ENCODE peak calls at places on chromosome 20, in seven cellular contexts. D, I, Q, H, B, O and A are unnamed samples.

GRCh38 chr20:11094711-11095110 is 420.9 kb upstream of the JAG1 start:
- DNase-seq in D (no peak), I (no peak), Q (no peak), H (no peak), B (no peak), O (no peak), A (no peak)

GRCh38 chr20:50628326-50628725 is 63.0 kb downstream of the RIPOR3 start:
- DNase-seq in D (no peak), I (no peak), Q (no peak), H (no peak), B (no peak), O (no peak), A (no peak)

GRCh38 chr20:18639501-18639979 is 51.7 kb downstream of the DTD1 start:
- DNase-seq in D (no peak), I (no peak), Q (no peak), H (no peak), B (no peak), O (no peak), A (no peak)

GRCh38 chr20:10671850-10672578 is 1.8 kb downstream of the JAG1 start:
- DNase-seq in D (peak; percentile 64), I (peak; percentile 73), Q (peak; percentile 40), H (peak; percentile 88), B (peak; percentile 48), O (peak; percentile 79), A (no peak)

GRCh38 chr20:59032713-59033059 is 551 bp upstream of the ATP5F1E start:
- DNase-seq in D (no peak), I (no peak), Q (no peak), H (no peak), B (no peak), O (no peak), A (no peak)

GRCh38 chr20:64224344-64225165 is 31.0 kb upstream of the PCMTD2 start:
- DNase-seq in D (no peak), I (peak; percentile 93), Q (peak; percentile 92), H (no peak), B (no peak), O (no peak), A (no peak)

GRCh38 chr20:55103188-55103587 is 627.8 kb downstream of the DOK5 start:
- DNase-seq in D (no peak), I (no peak), Q (no peak), H (no peak), B (no peak), O (no peak), A (no peak)

GRCh38 chr20:50389808-50390684 is 120.1 kb upstream of the PTPN1 start:
- DNase-seq in D (no peak), I (no peak), Q (no peak), H (no peak), B (no peak), O (no peak), A (no peak)

GRCh38 chr20:9838378-9839295 is at the start of gene PAK5:
- DNase-seq in D (peak; percentile 92), I (peak; percentile 31), Q (peak; percentile 0), H (no peak), B (no peak), O (no peak), A (no peak)

GRCh38 chr20:19787366-19787765 is 29.3 kb downstream of the RIN2 start:
- DNase-seq in D (no peak), I (no peak), Q (peak; percentile 65), H (no peak), B (no peak), O (no peak), A (no peak)

GRCh38 chr20:14544688-14545087 is 207.3 kb upstream of the FLRT3 start:
- DNase-seq in D (no peak), I (no peak), Q (no peak), H (no peak), B (no peak), O (no peak), A (no peak)

GRCh38 chr20:12790856-12791255 is 217.9 kb upstream of the SPTLC3 start:
- DNase-seq in D (no peak), I (no peak), Q (no peak), H (no peak), B (no peak), O (no peak), A (no peak)

GRCh38 chr20:19523191-19523590 is 234.9 kb upstream of the RIN2 start:
- DNase-seq in D (no peak), I (no peak), Q (no peak), H (no peak), B (no peak), O (no peak), A (no peak)

GRCh38 chr20:2140561-2140960 is 38.9 kb downstream of the STK35 start:
- DNase-seq in D (no peak), I (no peak), Q (peak; percentile 64), H (peak; percentile 70), B (peak; percentile 82), O (peak; percentile 73), A (no peak)

GRCh38 chr20:7171911-7172310 is 404.4 kb downstream of the BMP2 start:
- DNase-seq in D (no peak), I (peak; percentile 94), Q (peak; percentile 6), H (no peak), B (no peak), O (no peak), A (no peak)

GRCh38 chr20:48339147-48339985 is 488.4 kb downstream of the PREX1 start:
- DNase-seq in D (no peak), I (peak; percentile 88), Q (peak; percentile 53), H (no peak), B (no peak), O (no peak), A (no peak)

GRCh38 chr20:11454966-11455799 is 462.5 kb upstream of the BTBD3 start:
- DNase-seq in D (no peak), I (peak; percentile 82), Q (peak; percentile 77), H (no peak), B (no peak), O (no peak), A (no peak)

GRCh38 chr20:35947489-35947888 is 6.8 kb downstream of the SCAND1 start:
- DNase-seq in D (peak; percentile 67), I (peak; percentile 50), Q (peak; percentile 8), H (no peak), B (no peak), O (no peak), A (no peak)

GRCh38 chr20:35629432-35630145 is 14.0 kb downstream of the SPAG4 start:
- DNase-seq in D (no peak), I (peak; percentile 48), Q (no peak), H (no peak), B (no peak), O (no peak), A (peak; percentile 69)

GRCh38 chr20:50308513-50309279 is 118.1 kb downstream of the CEBPB start:
- DNase-seq in D (peak; percentile 45), I (peak; percentile 96), Q (peak; percentile 100), H (peak; percentile 96), B (peak; percentile 79), O (peak; percentile 91), A (peak; percentile 90)

GRCh38 chr20:9996944-9997343 is 37.8 kb upstream of the ANKEF1 start:
- DNase-seq in D (no peak), I (no peak), Q (no peak), H (no peak), B (no peak), O (no peak), A (no peak)

GRCh38 chr20:56698749-56699148 is 69.6 kb downstream of the TFAP2C start:
- DNase-seq in D (no peak), I (no peak), Q (no peak), H (no peak), B (no peak), O (no peak), A (no peak)

GRCh38 chr20:19492937-19493336 is 265.1 kb upstream of the RIN2 start:
- DNase-seq in D (peak; percentile 18), I (no peak), Q (no peak), H (no peak), B (no peak), O (no peak), A (no peak)

GRCh38 chr20:56826971-56827645 is 198.0 kb downstream of the TFAP2C start:
- DNase-seq in D (no peak), I (peak; percentile 48), Q (peak; percentile 94), H (no peak), B (no peak), O (no peak), A (no peak)

GRCh38 chr20:59945175-59945574 is 5.0 kb downstream of the FAM217B start:
- DNase-seq in D (no peak), I (no peak), Q (peak; percentile 23), H (no peak), B (no peak), O (no peak), A (no peak)

GRCh38 chr20:62123450-62124118 is 1.3 kb downstream of the LSM14B start:
- DNase-seq in D (no peak), I (peak; percentile 73), Q (peak; percentile 48), H (no peak), B (no peak), O (no peak), A (no peak)
- TF ChIP-seq CTCF in D (no peak), I (peak; percentile 42), Q (peak; percentile 17), H (no peak), B (no peak), O (no peak), A (no peak)

DNA sequence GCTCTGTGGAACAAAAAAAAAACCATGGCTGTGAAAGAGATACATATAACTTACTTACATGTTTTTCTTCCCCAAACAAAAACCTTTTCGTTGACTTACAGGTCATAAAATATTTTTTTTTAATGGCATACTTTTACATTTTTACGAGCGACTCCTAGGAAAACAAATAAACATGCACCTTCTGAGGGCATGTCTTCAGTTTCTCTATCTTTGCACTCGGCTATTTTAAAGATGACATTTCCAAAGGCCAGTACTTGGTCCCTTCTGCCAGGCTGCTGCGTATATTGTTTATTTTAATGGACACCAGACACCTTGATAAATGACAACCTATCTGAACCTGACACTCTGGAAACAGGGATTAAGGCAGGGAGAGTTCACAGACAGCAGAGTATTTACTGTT is 49.4 kb downstream of the PIGU start:
- DNase-seq in D (no peak), I (no peak), Q (no peak), H (no peak), B (no peak), O (no peak), A (no peak)
- TF ChIP-seq CTCF in D (no peak), I (no peak), Q (no peak), H (no peak), B (no peak), O (no peak), A (no peak)

GRCh38 chr20:61044499-61044898 is 207.6 kb upstream of the CDH4 start:
- DNase-seq in D (peak; percentile 43), I (no peak), Q (no peak), H (no peak), B (no peak), O (no peak), A (no peak)
- TF ChIP-seq CTCF in D (peak; percentile 18), I (no peak), Q (no peak), H (no peak), B (no peak), O (no peak), A (no peak)

DNA sequence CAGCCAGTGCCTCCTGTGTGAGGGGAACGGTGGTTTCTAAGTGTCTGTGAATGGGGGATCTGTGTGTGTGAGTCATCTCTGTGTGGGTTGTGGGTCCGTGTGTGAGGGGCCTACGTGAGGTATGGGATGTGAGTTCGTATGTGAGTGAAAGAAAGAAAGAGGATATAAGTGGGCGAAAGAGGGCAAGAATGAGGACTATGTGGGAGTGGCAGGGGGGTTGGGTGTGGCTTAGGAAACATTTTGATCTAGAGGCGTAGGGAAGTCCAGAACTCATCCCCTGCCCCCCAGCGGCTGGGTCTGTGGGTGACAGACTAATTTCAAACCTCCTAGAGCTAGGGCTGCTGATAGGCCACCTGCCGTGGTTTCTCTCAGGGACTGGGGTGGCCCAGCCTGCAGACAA is 35.5 kb downstream of the DHX35 start:
- DNase-seq in D (no peak), I (no peak), Q (no peak), H (no peak), B (no peak), O (no peak), A (no peak)
- TF ChIP-seq CTCF in D (no peak), I (no peak), Q (no peak), H (no peak), B (no peak), O (no peak), A (no peak)

GRCh38 chr20:46057856-46058655 is 29.0 kb downstream of the SLC12A5 start:
- DNase-seq in D (peak; percentile 79), I (peak; percentile 51), Q (peak; percentile 31), H (peak; percentile 59), B (no peak), O (peak; percentile 51), A (peak; percentile 84)
- TF ChIP-seq CTCF in D (no peak), I (peak; percentile 49), Q (peak; percentile 50), H (peak; percentile 7), B (no peak), O (peak; percentile 44), A (peak; percentile 38)